ENCODE peak calls at places on chromosomes 13 and 19, in four cellular contexts. S is heart left ventricle, Q is type B pancreatic cell, P is tibial artery. E is an unnamed sample.

GRCh38 chr13:112664501-112665203 is 25.2 kb upstream of the ATP11A start:
- DNase-seq in S (no peak), P (no peak), Q (no peak), E (no peak)

GRCh38 chr13:22173605-22174004 is 502.7 kb downstream of the FGF9 start:
- DNase-seq in S (no peak), Q (no peak), P (no peak), E (no peak)

GRCh38 chr13:112391747-112392146 is 15.6 kb downstream of the SPACA7 start:
- DNase-seq in P (no peak), Q (no peak), S (no peak), E (no peak)

GRCh38 chr13:93552596-93552995 is 326.0 kb downstream of the GPC6 start:
- DNase-seq in Q (no peak), P (no peak), S (no peak), E (no peak)

GRCh38 chr19:5131866-5132561 is 163.1 kb downstream of the KDM4B start:
- DNase-seq in Q (no peak), S (no peak), P (no peak), E (peak; percentile 17)

GRCh38 chr19:14369399-14370168 is 11.7 kb upstream of the ADGRE5 start:
- DNase-seq in P (no peak), S (peak; percentile 49), Q (no peak), E (no peak)

GRCh38 chr19:15404780-15405211 is 14.0 kb downstream of the AKAP8L start:
- DNase-seq in P (no peak), Q (no peak), S (no peak), E (no peak)

GRCh38 chr13:98778749-98779148 is 26.3 kb upstream of the SLC15A1 start:
- DNase-seq in P (no peak), Q (no peak), S (no peak), E (no peak)

GRCh38 chr13:27242642-27243185 is 8.6 kb upstream of the RPL21 start:
- DNase-seq in P (no peak), Q (no peak), S (no peak), E (no peak)

GRCh38 chr19:45852941-45853340 is 10.0 kb downstream of the SYMPK start:
- DNase-seq in P (no peak), S (no peak), Q (no peak), E (no peak)

GRCh38 chr13:98549728-98550317 is 27.1 kb downstream of the STK24 start:
- DNase-seq in P (no peak), Q (no peak), S (no peak), E (no peak)

GRCh38 chr13:86856996-86857395 is 814.2 kb upstream of the SLITRK5 start:
- DNase-seq in S (no peak), P (no peak), Q (no peak), E (no peak)

GRCh38 chr13:49346460-49346859 is 97.4 kb downstream of the CAB39L start:
- DNase-seq in S (no peak), P (no peak), Q (no peak), E (no peak)

GRCh38 chr19:46903458-46903857 is 42.7 kb downstream of the ARHGAP35 start:
- DNase-seq in P (no peak), S (no peak), Q (no peak), E (no peak)

GRCh38 chr13:76939215-76939614 is 9.1 kb upstream of the ACOD1 start:
- DNase-seq in S (no peak), Q (no peak), P (no peak), E (no peak)

GRCh38 chr19:41376241-41376997 is at the start of gene TMEM91:
- DNase-seq in Q (no peak), S (peak; percentile 40), P (peak; percentile 72), E (peak; percentile 47)

GRCh38 chr13:105276571-105276970 is 1258.9 kb downstream of the EFNB2 start:
- DNase-seq in P (no peak), S (no peak), Q (no peak), E (no peak)

GRCh38 chr19:45305421-45305820 is 17.3 kb downstream of the CKM start:
- DNase-seq in P (no peak), S (no peak), Q (no peak), E (no peak)

GRCh38 chr13:68784275-68784674 is 1323.4 kb upstream of the ATXN8OS start:
- DNase-seq in P (no peak), Q (no peak), S (no peak), E (no peak)

GRCh38 chr19:17743874-17744273 is 7.4 kb upstream of the FCHO1 start:
- DNase-seq in P (no peak), S (no peak), Q (no peak), E (no peak)

GRCh38 chr13:37960427-37960826 is 90.9 kb upstream of the TRPC4 start:
- DNase-seq in S (no peak), P (no peak), Q (no peak), E (no peak)

GRCh38 chr13:45728759-45729158 is 26.6 kb downstream of the CBY2 start:
- DNase-seq in S (no peak), Q (no peak), P (no peak), E (no peak)

DNA sequence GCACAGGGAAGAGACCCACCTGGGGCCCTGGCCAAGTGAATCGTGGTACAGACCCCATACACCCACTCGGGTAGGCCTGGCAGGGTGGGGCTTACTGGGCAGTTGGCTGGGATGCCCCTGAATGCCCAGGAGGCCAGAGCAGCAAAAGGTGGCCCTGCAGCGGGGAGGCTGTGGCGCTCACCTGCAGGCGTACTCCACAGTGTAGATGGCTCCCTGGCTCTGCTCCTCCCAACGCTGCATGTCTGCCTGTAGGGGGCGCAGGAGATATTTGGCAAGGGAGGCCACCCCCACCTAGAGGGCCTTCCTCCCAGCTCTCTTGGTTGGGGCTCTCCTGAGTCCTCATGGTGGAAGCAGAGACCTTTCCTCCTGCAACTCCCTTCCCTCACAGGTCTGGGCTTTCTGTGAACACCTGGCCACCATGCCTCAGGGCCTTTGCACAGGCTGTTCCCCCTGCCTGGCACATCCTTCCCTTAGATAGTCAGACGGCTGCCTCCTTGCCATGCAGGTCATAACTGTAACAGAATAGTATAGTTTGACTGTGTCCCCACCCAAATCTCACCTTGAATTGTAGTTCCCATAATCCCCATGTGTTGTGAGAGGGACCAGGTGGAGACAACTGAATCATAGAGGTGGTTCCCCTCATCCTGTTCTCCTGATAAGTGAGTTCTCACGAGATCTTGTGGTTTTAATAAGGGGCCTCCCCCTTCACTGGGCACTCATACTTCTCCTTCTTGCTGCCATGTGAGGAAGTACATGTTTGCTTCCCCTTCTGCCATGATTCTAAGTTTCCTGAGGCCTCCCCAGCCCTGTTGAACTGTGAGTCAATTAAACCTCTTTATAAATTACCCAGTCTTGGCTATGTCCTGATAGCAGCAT is 5.9 kb downstream of the BORCS8 start:
- DNase-seq in P (no peak), Q (no peak), S (no peak), E (peak; percentile 50)
- TF ChIP-seq CTCF in P (peak; percentile 31), Q (peak; percentile 81), S (peak; percentile 32), E (peak; percentile 35)

GRCh38 chr19:6772028-6772865 is at the start of gene VAV1:
- DNase-seq in Q (no peak), S (peak; percentile 55), P (peak; percentile 61), E (no peak)
- TF ChIP-seq CTCF in Q (no peak), S (no peak), P (no peak), E (no peak)

GRCh38 chr13:42762251-42762650 is 19.1 kb upstream of the FAM216B start:
- DNase-seq in S (no peak), Q (no peak), P (no peak), E (no peak)
- TF ChIP-seq CTCF in S (no peak), Q (no peak), P (no peak), E (no peak)

GRCh38 chr13:47822036-47822435 is 179.0 kb downstream of the SUCLA2 start:
- DNase-seq in S (no peak), Q (no peak), P (no peak), E (no peak)

GRCh38 chr13:47813683-47814082 is 187.4 kb downstream of the SUCLA2 start:
- DNase-seq in S (no peak), Q (no peak), P (no peak), E (no peak)

GRCh38 chr13:47816835-47817234 is 184.2 kb downstream of the SUCLA2 start:
- DNase-seq in P (no peak), S (no peak), Q (no peak), E (no peak)
- TF ChIP-seq CTCF in P (no peak), S (no peak), Q (no peak), E (no peak)

GRCh38 chr19:49664171-49665070 is 1.2 kb downstream of the IRF3 start:
- DNase-seq in P (peak; percentile 88), Q (peak; percentile 88), S (peak; percentile 87), E (peak; percentile 96)
- TF ChIP-seq CTCF in P (peak; percentile 38), Q (peak; percentile 53), S (no peak), E (no peak)

DNA sequence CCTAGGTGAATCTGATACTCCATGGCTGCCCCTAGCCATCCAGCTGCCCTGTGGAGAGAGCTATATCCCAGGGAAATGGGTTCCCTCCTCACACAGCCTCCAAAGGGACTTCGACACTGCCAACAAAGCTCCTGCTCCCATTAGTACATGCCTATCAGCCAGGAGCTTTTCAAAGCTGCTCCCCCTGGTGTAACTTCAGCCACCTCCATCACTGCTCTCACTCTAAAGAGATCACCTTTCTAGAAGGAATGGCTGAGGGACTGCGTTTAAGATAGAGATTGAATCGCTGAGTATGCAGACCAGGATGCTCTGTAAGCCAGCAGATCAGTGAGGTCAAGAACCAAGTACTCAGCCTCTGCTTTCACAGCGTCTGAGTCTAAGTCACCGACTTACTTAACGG is 213.7 kb downstream of the NALCN start:
- DNase-seq in Q (no peak), S (no peak), P (no peak), E (no peak)
- TF ChIP-seq CTCF in Q (no peak), S (no peak), P (no peak), E (no peak)

GRCh38 chr19:2242092-2242537 is 5.5 kb downstream of the SF3A2 start:
- DNase-seq in S (no peak), Q (no peak), P (no peak), E (no peak)
- TF ChIP-seq CTCF in S (no peak), Q (no peak), P (no peak), E (no peak)

GRCh38 chr13:52067237-52067636 is 42.7 kb downstream of the UTP14C start:
- DNase-seq in S (no peak), P (no peak), Q (no peak), E (no peak)

GRCh38 chr13:52070929-52071523 is 46.5 kb downstream of the UTP14C start:
- DNase-seq in S (no peak), P (no peak), Q (no peak), E (no peak)
- TF ChIP-seq CTCF in S (no peak), P (no peak), Q (no peak), E (no peak)

DNA sequence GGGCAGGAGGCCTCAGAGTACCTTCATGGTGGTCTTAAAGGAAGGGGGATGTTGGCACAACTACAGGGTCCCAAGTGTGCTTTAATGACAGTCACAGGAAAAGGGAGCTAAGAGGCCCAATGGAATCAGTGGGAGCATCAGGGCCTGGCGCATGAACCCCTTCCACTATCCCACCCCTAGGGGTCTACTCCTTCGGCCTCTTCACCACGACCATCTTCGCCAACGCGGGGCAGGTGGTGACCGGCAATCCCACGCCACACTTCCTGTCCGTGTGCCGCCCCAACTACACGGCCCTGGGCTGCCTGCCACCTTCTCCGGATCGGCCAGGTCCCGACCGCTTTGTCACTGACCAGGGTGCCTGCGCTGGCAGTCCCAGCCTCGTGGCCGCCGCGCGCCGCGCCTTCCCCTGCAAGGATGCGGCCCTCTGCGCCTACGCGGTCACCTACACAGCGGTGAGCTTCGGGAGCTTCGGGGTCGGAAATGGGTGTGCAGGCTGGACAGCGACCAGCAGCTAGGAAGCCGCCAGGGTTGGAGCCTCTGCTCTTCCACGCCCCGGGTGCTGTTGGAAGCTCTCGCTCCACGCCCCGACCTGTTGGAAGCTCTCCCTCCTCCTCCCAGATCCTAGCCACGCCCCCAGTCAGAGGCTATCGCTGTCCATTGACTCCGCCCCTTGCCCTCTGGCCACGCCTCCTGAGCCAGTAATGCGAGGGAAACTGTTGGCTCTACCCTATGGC is 6.0 kb downstream of the PLPPR2 start:
- DNase-seq in S (no peak), Q (no peak), P (no peak), E (no peak)
- TF ChIP-seq CTCF in S (no peak), Q (peak; percentile 42), P (no peak), E (no peak)

E was measured in Calu3.